ENCODE peak calls at places on chromosomes 16 and 17, in ten cellular contexts. C, S, Z, X, Y, Q, V, R, H and U are unnamed samples.

GRCh38 chr16:82152641-82153094 is 17.4 kb downstream of the MPHOSPH6 start:
- DNase-seq in H (no peak), Q (no peak), V (no peak), Z (no peak), Y (peak; percentile 70), S (peak; percentile 50), R (no peak), X (peak; percentile 8), C (no peak), U (no peak)

GRCh38 chr16:82016268-82016667 is 5.0 kb upstream of the SDR42E1 start:
- DNase-seq in H (no peak), S (peak; percentile 24), Q (no peak), C (peak; percentile 27), Y (peak; percentile 14), X (peak; percentile 35), V (no peak), Z (peak; percentile 14), R (no peak), U (peak; percentile 66)

GRCh38 chr17:66343531-66344078 is 41.2 kb downstream of the PRKCA start:
- DNase-seq in Z (no peak), Y (no peak), X (peak; percentile 90), C (no peak), V (no peak), Q (no peak), H (no peak), S (no peak), R (no peak), U (no peak)

GRCh38 chr17:64781394-64781793 is 119.3 kb upstream of the SMURF2 start:
- DNase-seq in S (no peak), C (peak; percentile 61), Z (no peak), H (no peak), R (peak; percentile 67), X (no peak), Q (peak; percentile 73), Y (no peak), V (peak; percentile 69), U (peak; percentile 49)

GRCh38 chr16:14608111-14608566 is 21.9 kb downstream of the PARN start:
- DNase-seq in R (no peak), Y (no peak), Z (no peak), Q (no peak), H (no peak), S (no peak), X (no peak), C (no peak), V (no peak), U (no peak)

GRCh38 chr17:41329279-41329925 is 13.9 kb upstream of the KRTAP17-1 start:
- DNase-seq in Y (peak; percentile 56), H (no peak), Q (no peak), Z (peak; percentile 18), V (no peak), R (peak; percentile 41), C (peak; percentile 25), S (peak; percentile 33), X (peak; percentile 78), U (peak; percentile 48)

GRCh38 chr17:29620271-29620670 is 2.4 kb downstream of the CORO6 start:
- DNase-seq in R (no peak), S (peak; percentile 25), V (no peak), X (peak; percentile 57), C (no peak), H (no peak), Y (peak; percentile 47), Z (no peak), Q (no peak), U (no peak)

GRCh38 chr16:68234188-68235104 is 1.5 kb downstream of the ESRP2 start:
- DNase-seq in X (no peak), S (peak; percentile 28), C (peak; percentile 99), H (no peak), R (peak; percentile 99), Y (no peak), Q (peak; percentile 94), Z (no peak), V (no peak), U (no peak)

GRCh38 chr17:78974635-78975591 is 4.8 kb downstream of the LGALS3BP start:
- DNase-seq in H (peak; percentile 47), X (peak; percentile 64), Z (peak; percentile 75), S (peak; percentile 92), Q (peak; percentile 71), R (peak; percentile 73), V (no peak), Y (peak; percentile 84), C (peak; percentile 86), U (peak; percentile 85)

GRCh38 chr16:86039606-86040005 is 140.6 kb downstream of the IRF8 start:
- DNase-seq in Y (no peak), H (no peak), V (no peak), R (no peak), S (no peak), C (no peak), X (no peak), Q (no peak), Z (no peak), U (no peak)

GRCh38 chr16:29816694-29817441 is 916 bp downstream of the PAGR1 start:
- DNase-seq in X (peak; percentile 71), H (no peak), Z (no peak), V (peak; percentile 75), Q (no peak), C (peak; percentile 74), S (peak; percentile 53), R (peak; percentile 65), Y (peak; percentile 60), U (peak; percentile 78)

GRCh38 chr16:50680907-50681885 is at the start of gene SNX20:
- DNase-seq in H (no peak), V (peak; percentile 84), Q (no peak), R (peak; percentile 43), X (no peak), C (peak; percentile 48), Z (no peak), S (no peak), Y (no peak), U (no peak)

GRCh38 chr16:50692644-50692998 is 785 bp upstream of the NOD2 start:
- DNase-seq in Q (no peak), S (no peak), H (no peak), R (no peak), Z (no peak), C (no peak), Y (no peak), X (no peak), V (no peak), U (no peak)

GRCh38 chr16:89924298-89924924 is 1.3 kb downstream of the TUBB3 start:
- DNase-seq in R (no peak), Q (no peak), C (no peak), H (no peak), Z (no peak), S (peak; percentile 68), Y (peak; percentile 44), X (peak; percentile 58), V (no peak), U (peak; percentile 68)

DNA sequence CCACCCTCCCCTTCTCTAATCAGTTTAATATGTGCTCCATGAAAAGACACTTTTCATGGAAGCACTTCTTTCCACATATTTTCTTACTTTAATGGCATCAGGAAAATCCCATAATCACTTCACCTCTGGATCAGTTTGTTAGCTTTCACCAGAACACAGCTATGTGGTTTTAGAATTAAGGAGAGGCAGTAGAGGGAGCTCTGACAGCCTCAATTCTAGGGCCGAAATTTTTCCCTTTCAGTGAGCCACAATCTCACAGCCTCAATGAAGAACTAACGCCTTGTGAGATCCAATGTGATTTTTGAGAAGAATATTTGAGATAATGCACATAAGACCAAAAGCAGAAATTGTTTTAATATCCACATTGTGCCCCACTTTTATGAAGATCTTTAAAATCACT is 1494.0 kb upstream of the CDH8 start:
- DNase-seq in V (no peak), S (no peak), C (no peak), H (no peak), X (no peak), R (no peak), Z (no peak), Q (no peak), Y (no peak), U (peak; percentile 6)
- H3K4me1 ChIP-seq in V (no peaks in the 10 kb centered on the region), S (no peaks in the 10 kb centered on the region), C (no peaks in the 10 kb centered on the region), H (no peaks in the 10 kb centered on the region), X (no peaks in the 10 kb centered on the region), R (no peaks in the 10 kb centered on the region), Z (no peaks in the 10 kb centered on the region), Q (no peaks in the 10 kb centered on the region), Y (no peaks in the 10 kb centered on the region), U (peaks cover 3% of the 10 kb centered on the region)

DNA sequence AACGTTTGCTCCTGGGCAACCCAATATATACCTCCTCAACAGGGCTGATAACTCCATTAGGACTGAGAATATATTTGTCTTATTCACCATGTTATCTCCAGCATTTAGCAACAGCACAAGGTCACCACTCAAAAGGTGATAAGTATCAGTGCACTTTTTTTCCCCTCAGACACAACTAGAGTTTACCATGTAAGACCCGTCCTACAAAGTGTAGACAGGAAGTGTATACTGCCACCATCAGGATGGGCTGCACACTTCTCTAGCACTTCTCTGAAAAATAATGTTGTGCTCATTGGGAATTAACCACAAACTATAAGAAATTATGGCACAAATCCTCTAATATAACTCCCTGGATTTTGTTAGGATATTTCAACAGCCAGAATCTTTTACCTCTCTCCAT is 5.7 kb upstream of the VAT1L start:
- DNase-seq in X (peak; percentile 9), S (peak; percentile 48), Z (no peak), Y (peak; percentile 46), Q (no peak), C (no peak), V (no peak), R (no peak), H (no peak), U (peak; percentile 5)
- TF ChIP-seq CTCF in X (no peak), S (peak; percentile 51), Z (no peak), Y (peak; percentile 60), Q (no peak), C (peak; percentile 17), V (no peak), R (no peak), H (no peak), U (peak; percentile 20)

GRCh38 chr16:48535831-48536599 is 74.0 kb downstream of the N4BP1 start:
- DNase-seq in S (peak; percentile 82), C (peak; percentile 61), H (no peak), R (no peak), V (peak; percentile 48), Y (peak; percentile 31), Q (no peak), Z (no peak), X (no peak), U (peak; percentile 92)
- H3K4me1 ChIP-seq in S (peaks cover 29% of the 10 kb centered on the region), C (peaks cover 14% of the 10 kb centered on the region), H (peaks cover 25% of the 10 kb centered on the region), R (peaks cover 37% of the 10 kb centered on the region), V (peaks cover 22% of the 10 kb centered on the region), Y (peaks cover 21% of the 10 kb centered on the region), Q (peaks cover 36% of the 10 kb centered on the region), Z (peaks cover 32% of the 10 kb centered on the region), X (no peaks in the 10 kb centered on the region), U (peaks cover 3% of the 10 kb centered on the region)

DNA sequence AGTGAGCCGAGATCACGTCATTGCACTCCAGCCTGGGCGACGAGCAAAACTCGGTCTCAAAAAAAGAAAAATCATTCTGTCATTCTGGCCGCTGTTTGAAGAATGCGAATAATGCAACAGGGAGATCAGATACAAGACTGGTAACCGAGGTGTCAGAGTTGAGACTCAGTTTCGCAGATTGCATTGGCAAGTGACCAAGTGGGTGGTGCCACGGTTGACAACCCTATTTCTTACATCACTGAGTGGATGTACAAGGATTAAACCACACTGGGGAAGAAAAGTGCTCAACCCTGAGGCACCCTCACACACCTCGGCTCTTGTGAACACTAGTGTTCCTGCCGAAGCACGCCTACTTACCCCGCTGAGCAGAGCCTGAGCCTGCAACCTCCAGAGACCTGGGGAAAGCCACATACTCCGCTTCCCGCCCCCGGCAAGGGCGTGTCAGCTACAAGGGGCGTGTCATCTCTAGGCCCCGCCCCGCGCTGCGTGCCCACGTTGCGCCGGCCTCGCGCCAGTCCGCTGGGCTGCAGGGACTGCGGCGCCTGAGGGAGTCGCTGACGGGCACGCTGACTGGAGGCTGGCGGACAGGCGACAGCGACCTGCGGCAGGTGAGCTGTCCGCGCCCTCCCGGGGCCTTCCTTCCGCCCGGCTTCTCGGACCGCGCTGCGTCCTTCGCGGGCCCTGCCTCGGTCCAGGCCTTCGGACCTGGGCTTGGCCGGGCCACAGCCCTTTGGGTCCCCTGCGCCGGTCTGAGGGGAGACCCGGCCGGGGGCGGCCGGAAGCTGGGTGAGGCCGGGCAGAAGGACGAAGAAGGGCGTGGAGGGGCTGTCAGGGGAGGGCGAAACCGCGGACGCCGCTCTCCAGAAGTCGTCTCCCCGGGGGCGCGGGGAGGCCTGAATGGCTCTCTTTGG is at the start of gene HMOX2:
- DNase-seq in V (peak; percentile 98), H (peak; percentile 53), X (peak; percentile 95), R (peak; percentile 97), C (peak; percentile 95), Y (peak; percentile 86), Z (peak; percentile 90), Q (peak; percentile 93), S (peak; percentile 87), U (peak; percentile 95)
- TF ChIP-seq CTCF in V (no peak), H (peak; percentile 42), X (peak; percentile 24), R (peak; percentile 27), C (peak; percentile 61), Y (peak; percentile 48), Z (no peak), Q (no peak), S (peak; percentile 38), U (peak; percentile 50)